ENCODE peak calls at places on chromosomes 3 and 15, in nine cellular contexts. J, I, L, Q, F, M, E, Y and Z are unnamed samples.

GRCh38 chr15:37220949-37221670 is 120.8 kb upstream of the MEIS2 start:
- DNase-seq in J (no peak), I (no peak), E (no peak), M (no peak), Q (no peak), F (no peak), Y (no peak), L (no peak), Z (no peak)

GRCh38 chr3:172539273-172539672 is 16.0 kb upstream of the TNFSF10 start:
- DNase-seq in F (no peak), M (no peak), Q (no peak), J (no peak), I (no peak), L (no peak), Y (no peak), E (no peak), Z (no peak)

GRCh38 chr3:58536501-58537411 is at the start of gene ACOX2:
- DNase-seq in Q (no peak), E (no peak), F (no peak), Y (no peak), M (no peak), J (no peak), L (no peak), I (no peak), Z (no peak)

GRCh38 chr3:121619691-121620090 is 26.5 kb downstream of the FBXO40 start:
- DNase-seq in I (no peak), J (no peak), F (no peak), L (no peak), E (no peak), Q (no peak), M (no peak), Y (no peak), Z (no peak)

GRCh38 chr3:130759692-130760338 is 13.2 kb upstream of the PIK3R4 start:
- DNase-seq in L (peak; percentile 41), Y (peak; percentile 79), J (peak; percentile 28), F (peak; percentile 44), M (peak; percentile 80), Q (peak; percentile 88), E (peak; percentile 77), I (peak; percentile 38), Z (no peak)

GRCh38 chr3:158520433-158520832 is 50.6 kb upstream of the MLF1 start:
- DNase-seq in M (no peak), J (no peak), L (no peak), I (no peak), E (no peak), Y (no peak), F (no peak), Q (no peak), Z (no peak)

GRCh38 chr3:23723930-23724329 is 81.8 kb upstream of the UBE2E1 start:
- DNase-seq in F (no peak), E (peak; percentile 59), M (no peak), J (no peak), Y (no peak), I (no peak), Q (peak; percentile 28), L (no peak), Z (no peak)

GRCh38 chr15:64619880-64620839 is 155.2 kb downstream of the RBPMS2 start:
- DNase-seq in Y (no peak), F (no peak), I (no peak), E (no peak), L (no peak), J (no peak), M (no peak), Q (no peak), Z (no peak)

GRCh38 chr3:86973440-86973839 is 17.5 kb downstream of the VGLL3 start:
- DNase-seq in Q (no peak), M (no peak), F (no peak), J (no peak), E (no peak), L (no peak), I (no peak), Y (no peak), Z (no peak)

GRCh38 chr3:55690746-55691540 is 203.8 kb upstream of the WNT5A start:
- DNase-seq in I (no peak), Q (no peak), E (peak; percentile 16), F (no peak), J (no peak), Y (no peak), L (no peak), M (no peak), Z (no peak)

GRCh38 chr3:128431803-128432300 is 34.8 kb downstream of the DNAJB8 start:
- DNase-seq in L (no peak), F (no peak), M (no peak), J (no peak), E (no peak), I (no peak), Q (no peak), Y (no peak), Z (no peak)